ENCODE peak calls at places on chromosomes 6 and 20, in five cellular contexts. One of them, this sample, is unnamed.

GRCh38 chr6:46393161-46393939 is 97.9 kb downstream of the RCAN2 start:
- DNase-seq in pancreas: no peak
- DNase-seq in Caki2: no peak
- DNase-seq in heart right ventricle: no peak
- DNase-seq in cardiac muscle cell: no peak
- DNase-seq in this sample: no peak

GRCh38 chr6:151018911-151019795 is 153.7 kb downstream of the MTHFD1L start:
- DNase-seq in Caki2: no peak
- DNase-seq in pancreas: no peak
- DNase-seq in cardiac muscle cell: no peak
- DNase-seq in heart right ventricle: no peak
- DNase-seq in this sample: no peak

GRCh38 chr6:31203345-31203979 is 33.0 kb upstream of the POU5F1 start:
- DNase-seq in pancreas: no peak
- DNase-seq in heart right ventricle: no peak
- DNase-seq in cardiac muscle cell: peak; percentile 33
- DNase-seq in Caki2: peak; percentile 96
- DNase-seq in this sample: peak; percentile 71

GRCh38 chr20:63574156-63574828 is at the start of gene HELZ2:
- DNase-seq in heart right ventricle: peak; percentile 79
- DNase-seq in Caki2: peak; percentile 45
- DNase-seq in cardiac muscle cell: peak; percentile 67
- DNase-seq in pancreas: peak; percentile 84
- DNase-seq in this sample: peak; percentile 44

GRCh38 chr6:33995046-33995872 is 150.6 kb downstream of the GRM4 start:
- DNase-seq in cardiac muscle cell: no peak
- DNase-seq in heart right ventricle: no peak
- DNase-seq in Caki2: no peak
- DNase-seq in pancreas: peak; percentile 36
- DNase-seq in this sample: no peak

GRCh38 chr20:35020108-35021031 is 64.7 kb downstream of the MYH7B start:
- DNase-seq in cardiac muscle cell: peak; percentile 21
- DNase-seq in heart right ventricle: no peak
- DNase-seq in pancreas: no peak
- DNase-seq in Caki2: no peak
- DNase-seq in this sample: no peak

GRCh38 chr6:50264995-50265571 is 215.4 kb upstream of the DEFB112 start:
- DNase-seq in heart right ventricle: no peak
- DNase-seq in cardiac muscle cell: no peak
- DNase-seq in Caki2: peak; percentile 12
- DNase-seq in pancreas: no peak
- DNase-seq in this sample: no peak

GRCh38 chr6:58419321-58419720 is 1101.9 kb downstream of the PRIM2 start:
- DNase-seq in cardiac muscle cell: no peak
- DNase-seq in Caki2: no peak
- DNase-seq in pancreas: no peak
- DNase-seq in heart right ventricle: no peak
- DNase-seq in this sample: no peak

GRCh38 chr6:134063966-134064445 is 11.6 kb upstream of the SLC2A12 start:
- DNase-seq in Caki2: peak; percentile 88
- DNase-seq in heart right ventricle: no peak
- DNase-seq in pancreas: peak; percentile 28
- DNase-seq in cardiac muscle cell: peak; percentile 86
- DNase-seq in this sample: peak; percentile 85

GRCh38 chr20:59938221-59938620 is 1.9 kb downstream of the PPP1R3D start:
- DNase-seq in cardiac muscle cell: no peak
- DNase-seq in pancreas: no peak
- DNase-seq in Caki2: no peak
- DNase-seq in heart right ventricle: no peak
- DNase-seq in this sample: peak; percentile 68

GRCh38 chr6:83867527-83868161 is 8.2 kb downstream of the CYB5R4 start:
- DNase-seq in Caki2: peak; percentile 73
- DNase-seq in pancreas: no peak
- DNase-seq in cardiac muscle cell: peak; percentile 97
- DNase-seq in heart right ventricle: peak; percentile 19
- DNase-seq in this sample: peak; percentile 92

GRCh38 chr6:112216699-112217551 is 37.4 kb downstream of the LAMA4 start:
- DNase-seq in heart right ventricle: no peak
- DNase-seq in pancreas: no peak
- DNase-seq in Caki2: peak; percentile 80
- DNase-seq in cardiac muscle cell: peak; percentile 78
- DNase-seq in this sample: peak; percentile 95

GRCh38 chr6:168105813-168106660 is 27.0 kb upstream of the FRMD1 start:
- DNase-seq in Caki2: no peak
- DNase-seq in pancreas: no peak
- DNase-seq in cardiac muscle cell: no peak
- DNase-seq in heart right ventricle: no peak
- DNase-seq in this sample: no peak

GRCh38 chr6:143336446-143337152 is 113.9 kb downstream of the ADAT2 start:
- DNase-seq in heart right ventricle: no peak
- DNase-seq in pancreas: no peak
- DNase-seq in Caki2: no peak
- DNase-seq in cardiac muscle cell: peak; percentile 15
- DNase-seq in this sample: peak; percentile 69

GRCh38 chr20:3420211-3420707 is 12.8 kb upstream of the DNAAF9 start:
- DNase-seq in cardiac muscle cell: peak; percentile 88
- DNase-seq in Caki2: no peak
- DNase-seq in heart right ventricle: no peak
- DNase-seq in pancreas: no peak
- DNase-seq in this sample: peak; percentile 41

GRCh38 chr6:30357678-30358339 is 12.9 kb downstream of the RPP21 start:
- DNase-seq in cardiac muscle cell: peak; percentile 90
- DNase-seq in Caki2: peak; percentile 23
- DNase-seq in heart right ventricle: no peak
- DNase-seq in pancreas: no peak
- DNase-seq in this sample: peak; percentile 74

GRCh38 chr6:15752820-15753219 is 90.0 kb upstream of the DTNBP1 start:
- DNase-seq in heart right ventricle: no peak
- DNase-seq in pancreas: no peak
- DNase-seq in Caki2: no peak
- DNase-seq in cardiac muscle cell: peak; percentile 37
- DNase-seq in this sample: no peak

GRCh38 chr20:41050361-41051019 is 21.9 kb downstream of the TOP1 start:
- DNase-seq in cardiac muscle cell: peak; percentile 84
- DNase-seq in Caki2: no peak
- DNase-seq in pancreas: no peak
- DNase-seq in heart right ventricle: no peak
- DNase-seq in this sample: peak; percentile 68

GRCh38 chr20:61303675-61304074 is 51.6 kb downstream of the CDH4 start:
- DNase-seq in Caki2: no peak
- DNase-seq in pancreas: peak; percentile 44
- DNase-seq in heart right ventricle: no peak
- DNase-seq in cardiac muscle cell: no peak
- DNase-seq in this sample: no peak

GRCh38 chr6:91167846-91168245 is 581.0 kb upstream of the MAP3K7 start:
- DNase-seq in pancreas: no peak
- DNase-seq in heart right ventricle: no peak
- DNase-seq in Caki2: peak; percentile 8
- DNase-seq in cardiac muscle cell: peak; percentile 8
- DNase-seq in this sample: no peak

GRCh38 chr6:4402477-4402976 is 267.2 kb upstream of the ECI2 start:
- DNase-seq in pancreas: no peak
- DNase-seq in cardiac muscle cell: peak; percentile 88
- DNase-seq in Caki2: peak; percentile 50
- DNase-seq in heart right ventricle: no peak
- DNase-seq in this sample: peak; percentile 89

GRCh38 chr6:151191477-151191995 is 48.2 kb upstream of the AKAP12 start:
- DNase-seq in Caki2: no peak
- DNase-seq in cardiac muscle cell: no peak
- DNase-seq in heart right ventricle: no peak
- DNase-seq in pancreas: no peak
- DNase-seq in this sample: no peak

GRCh38 chr6:39992861-39993622 is 58.8 kb upstream of the MOCS1 start:
- DNase-seq in cardiac muscle cell: peak; percentile 18
- DNase-seq in Caki2: peak; percentile 8
- DNase-seq in heart right ventricle: no peak
- DNase-seq in pancreas: no peak
- DNase-seq in this sample: no peak

GRCh38 chr6:118685823-118686449 is 34.5 kb upstream of the CEP85L start:
- DNase-seq in pancreas: no peak
- DNase-seq in heart right ventricle: no peak
- DNase-seq in Caki2: no peak
- DNase-seq in cardiac muscle cell: peak; percentile 34
- DNase-seq in this sample: no peak

GRCh38 chr6:167848783-167849182 is 22.1 kb downstream of the AFDN start:
- DNase-seq in heart right ventricle: no peak
- DNase-seq in pancreas: no peak
- DNase-seq in cardiac muscle cell: no peak
- DNase-seq in Caki2: no peak
- DNase-seq in this sample: no peak

GRCh38 chr20:23332467-23332866 is 18.1 kb upstream of the NXT1 start:
- DNase-seq in Caki2: no peak
- DNase-seq in pancreas: no peak
- DNase-seq in cardiac muscle cell: no peak
- DNase-seq in heart right ventricle: no peak
- DNase-seq in this sample: no peak

GRCh38 chr6:69422474-69422873 is 374.3 kb downstream of the LMBRD1 start:
- DNase-seq in heart right ventricle: no peak
- DNase-seq in pancreas: no peak
- DNase-seq in cardiac muscle cell: no peak
- DNase-seq in Caki2: no peak
- DNase-seq in this sample: no peak

GRCh38 chr6:28208180-28208659 is 16.9 kb upstream of the ZSCAN9 start:
- DNase-seq in pancreas: no peak
- DNase-seq in heart right ventricle: no peak
- DNase-seq in cardiac muscle cell: no peak
- DNase-seq in Caki2: no peak
- DNase-seq in this sample: no peak

GRCh38 chr6:143397229-143398222 is 53.0 kb downstream of the ADAT2 start:
- DNase-seq in pancreas: peak; percentile 57
- DNase-seq in Caki2: peak; percentile 43
- DNase-seq in cardiac muscle cell: peak; percentile 94
- DNase-seq in heart right ventricle: no peak
- DNase-seq in this sample: peak; percentile 46

GRCh38 chr20:21539512-21539911 is 25.6 kb upstream of the NKX2-2 start:
- DNase-seq in cardiac muscle cell: no peak
- DNase-seq in pancreas: no peak
- DNase-seq in Caki2: no peak
- DNase-seq in heart right ventricle: no peak
- DNase-seq in this sample: no peak

GRCh38 chr6:137832110-137832509 is 34.9 kb upstream of the TNFAIP3 start:
- DNase-seq in heart right ventricle: no peak
- DNase-seq in pancreas: no peak
- DNase-seq in cardiac muscle cell: peak; percentile 76
- DNase-seq in Caki2: peak; percentile 51
- DNase-seq in this sample: peak; percentile 92

GRCh38 chr6:22436134-22436533 is 133.2 kb upstream of the HDGFL1 start:
- DNase-seq in pancreas: no peak
- DNase-seq in heart right ventricle: no peak
- DNase-seq in cardiac muscle cell: no peak
- DNase-seq in Caki2: no peak
- DNase-seq in this sample: no peak

GRCh38 chr6:105372142-105372861 is 30.6 kb downstream of the PREP start:
- DNase-seq in cardiac muscle cell: no peak
- DNase-seq in pancreas: no peak
- DNase-seq in Caki2: no peak
- DNase-seq in heart right ventricle: no peak
- DNase-seq in this sample: no peak

GRCh38 chr6:52423971-52424381 is 3.8 kb downstream of the EFHC1 start:
- DNase-seq in cardiac muscle cell: peak; percentile 93
- DNase-seq in heart right ventricle: no peak
- DNase-seq in pancreas: no peak
- DNase-seq in Caki2: peak; percentile 81
- DNase-seq in this sample: peak; percentile 90

GRCh38 chr20:4869290-4870193 is 131.8 kb downstream of the SLC23A2 start:
- DNase-seq in heart right ventricle: no peak
- DNase-seq in cardiac muscle cell: no peak
- DNase-seq in Caki2: peak; percentile 80
- DNase-seq in pancreas: no peak
- DNase-seq in this sample: peak; percentile 86

This sample was measured in IMR-90.